ENCODE peak calls at places on chromosomes 12 and 14, in six cellular contexts. D is H54; G is stimulated activated CD8-positive, alpha-beta memory T cell treated with anti-CD3 and anti-CD28 coated beads, Interleukin-7, amount 100 ng/mL, for 1 hour; Y is activated T-helper 2 cell treated with anti-CD3 and anti-CD28 coated beads, Interferon-gamma antibody, Interleukin-2, Interleukin-4, amounts not matched to agents 10 μg/mL and 5 μg/mL and 100 μg/mL, durations not matched to agents 14 hours and 24 hours and 36 hours; Z is C1 segment of cervical spinal cord; T is tibial artery. O is an unnamed sample.

GRCh38 chr12:53999596-54000104 is 311 bp upstream of the HOXC9 start:
- DNase-seq in G (no peak), D (peak), T (peak), Y (no peak), Z (no peak), O (no peak)

GRCh38 chr14:63993992-63994391 is 141.2 kb downstream of the SYNE2 start:
- DNase-seq in G (no peak), T (no peak), Y (no peak), Z (no peak), D (no peak), O (no peak)

GRCh38 chr12:7951671-7952070 is 15.7 kb upstream of the SLC2A3 start:
- DNase-seq in Z (no peak), T (no peak), G (no peak), Y (no peak), D (no peak), O (no peak)

GRCh38 chr12:96368233-96368632 is 32.0 kb downstream of the CDK17 start:
- DNase-seq in Y (no peak), G (no peak), T (no peak), D (no peak), Z (peak), O (no peak)

GRCh38 chr14:68628605-68629310 is 164.1 kb downstream of the ZFP36L1 start:
- DNase-seq in D (no peak), Z (no peak), T (peak), G (peak), Y (peak), O (no peak)

GRCh38 chr14:89775161-89775560 is 179.4 kb downstream of the EFCAB11 start:
- DNase-seq in G (no peak), D (no peak), Z (no peak), Y (no peak), T (no peak), O (no peak)

GRCh38 chr12:109113661-109114321 is 2.6 kb upstream of the ACACB start:
- DNase-seq in Y (no peak), D (no peak), G (no peak), Z (no peak), T (peak), O (no peak)

GRCh38 chr12:124542021-124542941 is 25.1 kb downstream of the NCOR2 start:
- DNase-seq in Y (no peak), Z (no peak), G (no peak), D (no peak), T (no peak), O (no peak)

GRCh38 chr12:111398530-111398929 is 7.2 kb upstream of the SH2B3 start:
- DNase-seq in Z (no peak), Y (no peak), T (no peak), G (no peak), D (no peak), O (no peak)

GRCh38 chr12:26123482-26123980 is 1.3 kb downstream of the BHLHE41 start:
- DNase-seq in Y (no peak), G (no peak), T (no peak), Z (no peak), D (no peak), O (no peak)

GRCh38 chr12:20415013-20415412 is 46.7 kb downstream of the PDE3A start:
- DNase-seq in D (no peak), Z (no peak), Y (no peak), G (no peak), T (no peak), O (no peak)

GRCh38 chr12:77239617-77240016 is 174.2 kb upstream of the E2F7 start:
- DNase-seq in T (no peak), Z (no peak), Y (no peak), D (no peak), G (no peak), O (no peak)

GRCh38 chr14:95998656-95999055 is 40.5 kb upstream of the C14orf132 start:
- DNase-seq in Z (no peak), G (no peak), D (no peak), T (no peak), Y (no peak), O (no peak)

GRCh38 chr12:31962076-31962475 is 2.9 kb downstream of the RESF1 start:
- DNase-seq in G (no peak), Y (no peak), Z (no peak), T (no peak), D (no peak), O (no peak)

GRCh38 chr12:8018666-8019581 is 13.6 kb upstream of the FOXJ2 start:
- DNase-seq in Y (no peak), G (no peak), Z (no peak), D (no peak), T (no peak), O (no peak)

GRCh38 chr12:104450700-104451099 is 6.0 kb upstream of the CHST11 start:
- DNase-seq in D (no peak), T (no peak), G (no peak), Z (no peak), Y (no peak), O (no peak)

GRCh38 chr12:118332511-118332910 is 40.2 kb downstream of the TAOK3 start:
- DNase-seq in Z (no peak), D (no peak), Y (no peak), G (no peak), T (no peak), O (no peak)

GRCh38 chr14:37013116-37013515 is 159.3 kb downstream of the SLC25A21 start:
- DNase-seq in Y (no peak), Z (no peak), T (no peak), D (no peak), G (no peak), O (no peak)

GRCh38 chr12:3129301-3130052 is 52.3 kb downstream of the TSPAN9 start:
- DNase-seq in G (no peak), Z (no peak), D (no peak), Y (peak), T (no peak), O (peak)

GRCh38 chr12:41409628-41410027 is 221.5 kb downstream of the PDZRN4 start:
- DNase-seq in Y (no peak), Z (no peak), D (no peak), G (no peak), T (no peak), O (no peak)

GRCh38 chr12:81340910-81341309 is 263.0 kb downstream of the ACSS3 start:
- DNase-seq in Y (no peak), G (no peak), D (no peak), T (no peak), Z (no peak), O (no peak)

GRCh38 chr12:47078733-47079364 is 572 bp upstream of the PCED1B start:
- DNase-seq in Y (no peak), T (peak), D (peak), G (no peak), Z (no peak), O (peak)